ENCODE peak calls at places on chromosome 17, in four cellular contexts. W is posterior vena cava, N is GM12865, K is sigmoid colon. F is an unnamed sample.

GRCh38 chr17:20920813-20921199 is 122.0 kb downstream of the USP22 start:
- DNase-seq in N (no peak), W (no peak), K (no peak), F (no peak)

GRCh38 chr17:30376621-30377452 is 1.9 kb upstream of the CPD start:
- DNase-seq in K (no peak), N (peak; percentile 84), W (no peak), F (no peak)

GRCh38 chr17:9020096-9020823 is 1.1 kb upstream of the NTN1 start:
- DNase-seq in N (no peak), K (peak; percentile 47), W (peak; percentile 40), F (no peak)

GRCh38 chr17:3754458-3755334 is 31.0 kb downstream of the HASPIN start:
- DNase-seq in N (peak; percentile 68), W (peak; percentile 87), K (no peak), F (no peak)

GRCh38 chr17:81081619-81082176 is 46.7 kb downstream of the BAIAP2 start:
- DNase-seq in W (no peak), N (no peak), K (no peak), F (no peak)

GRCh38 chr17:30956764-30957374 is 14.0 kb upstream of the RNF135 start:
- DNase-seq in W (peak; percentile 65), K (no peak), N (no peak), F (no peak)

GRCh38 chr17:6786618-6787017 is 10.6 kb downstream of the FBXO39 start:
- DNase-seq in W (no peak), K (no peak), N (no peak), F (no peak)

GRCh38 chr17:13413001-13413400 is 188.7 kb downstream of the HS3ST3A1 start:
- DNase-seq in N (no peak), W (no peak), K (no peak), F (no peak)

GRCh38 chr17:10198509-10199249 is at the start of gene GAS7:
- DNase-seq in W (peak; percentile 91), K (peak; percentile 84), N (peak; percentile 41), F (no peak)

GRCh38 chr17:79790805-79791353 is 6.0 kb downstream of the CBX8 start:
- DNase-seq in N (no peak), W (no peak), K (no peak), F (no peak)

GRCh38 chr17:18257268-18257681 is 1.3 kb downstream of the FLII start:
- DNase-seq in W (no peak), K (no peak), N (no peak), F (no peak)

GRCh38 chr17:43015579-43015978 is 6.6 kb downstream of the VAT1 start:
- DNase-seq in K (peak; percentile 80), N (no peak), W (peak; percentile 92), F (no peak)

GRCh38 chr17:60724647-60725046 is 47.0 kb downstream of the BCAS3 start:
- DNase-seq in N (peak; percentile 20), K (no peak), W (no peak), F (no peak)

GRCh38 chr17:28918295-28918694 is 15.4 kb upstream of the DHRS13 start:
- DNase-seq in K (no peak), N (no peak), W (no peak), F (no peak)

GRCh38 chr17:6056104-6056503 is 14.1 kb upstream of the WSCD1 start:
- DNase-seq in N (no peak), K (no peak), W (no peak), F (no peak)

GRCh38 chr17:80678621-80679020 is 134.0 kb downstream of the RPTOR start:
- DNase-seq in K (no peak), N (no peak), W (no peak), F (no peak)

GRCh38 chr17:72134560-72135399 is 14.0 kb downstream of the SOX9 start:
- DNase-seq in N (no peak), K (no peak), W (no peak), F (no peak)

GRCh38 chr17:50268040-50268439 is 6.2 kb upstream of the TMEM92 start:
- DNase-seq in N (no peak), K (peak; percentile 46), W (peak; percentile 34), F (peak; percentile 34)

GRCh38 chr17:16477255-16477654 is 14.7 kb downstream of the LRRC75A start:
- DNase-seq in N (no peak), K (peak; percentile 87), W (no peak), F (no peak)

GRCh38 chr17:48825446-48826381 is 5.1 kb upstream of the CALCOCO2 start:
- DNase-seq in K (no peak), W (no peak), N (no peak), F (no peak)

GRCh38 chr17:6666557-6666956 is 15.0 kb downstream of the C17orf100 start:
- DNase-seq in K (no peak), N (no peak), W (no peak), F (no peak)

GRCh38 chr17:47844814-47845453 is 3.9 kb upstream of the SCRN2 start:
- DNase-seq in K (no peak), N (no peak), W (no peak), F (no peak)